ENCODE peak calls at places on chromosomes 13 and 19, in six cellular contexts. M is hepatocyte, D is prostate gland, F is kidney, P is heart right ventricle, Y is adrenal gland. E is an unnamed sample.
A peak's percentile ranks its signal among the peaks of the same experiment; 100 is the strongest.

GRCh38 chr13:78658630-78659449 is at the start of gene OBI1:
- DNase-seq in D (peak; percentile 92), M (peak; percentile 93), F (peak; percentile 96), P (peak; percentile 93), Y (peak; percentile 95), E (peak; percentile 83)

GRCh38 chr19:32322541-32322940 is 22.9 kb upstream of the ZNF507 start:
- DNase-seq in F (no peak), D (no peak), Y (no peak), M (no peak), P (no peak), E (no peak)

GRCh38 chr19:21463449-21464105 is 41.8 kb upstream of the ZNF429 start:
- DNase-seq in M (peak; percentile 89), D (peak; percentile 63), P (peak; percentile 38), Y (peak; percentile 78), F (no peak), E (no peak)

GRCh38 chr13:52070929-52071523 is 46.5 kb downstream of the UTP14C start:
- DNase-seq in M (no peak), Y (no peak), P (no peak), F (no peak), D (no peak), E (no peak)

GRCh38 chr19:15475169-15475568 is 4.1 kb downstream of the PGLYRP2 start:
- DNase-seq in Y (no peak), M (no peak), D (no peak), P (no peak), F (no peak), E (no peak)

GRCh38 chr13:31069808-31070544 is 91.7 kb downstream of the HSPH1 start:
- DNase-seq in P (no peak), M (no peak), F (no peak), Y (no peak), D (no peak), E (no peak)

GRCh38 chr13:108155185-108156106 is 59.9 kb downstream of the LIG4 start:
- DNase-seq in M (peak; percentile 75), Y (peak; percentile 81), P (peak; percentile 39), F (no peak), D (no peak), E (peak; percentile 48)

GRCh38 chr13:40609972-40610726 is 56.3 kb downstream of the FOXO1 start:
- DNase-seq in M (no peak), D (no peak), Y (no peak), P (no peak), F (no peak), E (no peak)

GRCh38 chr19:39372047-39372802 is 18.7 kb downstream of the PAF1 start:
- DNase-seq in M (peak; percentile 39), F (peak; percentile 91), D (peak; percentile 70), Y (peak; percentile 95), P (peak; percentile 70), E (peak; percentile 18)

GRCh38 chr19:55393362-55393761 is 7.6 kb downstream of the RPL28 start:
- DNase-seq in P (no peak), F (no peak), M (no peak), D (no peak), Y (no peak), E (no peak)

GRCh38 chr19:51644636-51645271 is 1.9 kb downstream of the SIGLEC14 start:
- DNase-seq in P (no peak), Y (no peak), F (no peak), M (no peak), D (no peak), E (no peak)

GRCh38 chr19:2053601-2054389 is 2.8 kb upstream of the MKNK2 start:
- DNase-seq in Y (peak; percentile 89), P (peak; percentile 84), M (peak; percentile 7), F (peak; percentile 96), D (peak; percentile 53), E (no peak)

GRCh38 chr13:113455384-113455783 is 2.1 kb upstream of the ADPRHL1 start:
- DNase-seq in D (no peak), Y (peak; percentile 46), M (no peak), F (no peak), P (no peak), E (no peak)

GRCh38 chr19:38557205-38557799 is 60.5 kb downstream of the MAP4K1 start:
- DNase-seq in Y (no peak), M (no peak), D (no peak), P (no peak), F (no peak), E (no peak)

GRCh38 chr13:100273576-100273975 is 184.7 kb downstream of the PCCA start:
- DNase-seq in M (no peak), P (no peak), D (no peak), Y (no peak), F (no peak), E (no peak)

GRCh38 chr19:51691122-51692064 is 1.7 kb upstream of the SPACA6 start:
- DNase-seq in P (no peak), D (no peak), M (peak; percentile 35), F (peak; percentile 64), Y (no peak), E (no peak)

GRCh38 chr13:87671824-87672603 is 843 bp downstream of the SLITRK5 start:
- DNase-seq in F (peak; percentile 72), M (peak; percentile 11), D (no peak), Y (peak; percentile 42), P (no peak), E (no peak)

GRCh38 chr13:83221256-83221655 is 661.0 kb downstream of the SLITRK1 start:
- DNase-seq in D (no peak), P (no peak), M (peak; percentile 8), F (no peak), Y (no peak), E (no peak)

GRCh38 chr19:33143897-33144405 is 12.0 kb downstream of the WDR88 start:
- DNase-seq in F (peak; percentile 77), P (peak; percentile 53), D (peak; percentile 43), Y (peak; percentile 77), M (peak; percentile 77), E (peak; percentile 7)

GRCh38 chr13:48068952-48069351 is 26.0 kb downstream of the MED4 start:
- DNase-seq in P (no peak), M (no peak), D (no peak), Y (no peak), F (no peak), E (no peak)

GRCh38 chr19:2888739-2889224 is 11.9 kb upstream of the ZNF57 start:
- DNase-seq in Y (no peak), M (no peak), D (no peak), P (peak; percentile 33), F (peak; percentile 79), E (no peak)

GRCh38 chr19:15840833-15841232 is 25.4 kb upstream of the OR10H1 start:
- DNase-seq in F (no peak), D (no peak), P (no peak), M (no peak), Y (no peak), E (no peak)

GRCh38 chr19:30694156-30694555 is 322.0 kb downstream of the ZNF536 start:
- DNase-seq in P (no peak), M (no peak), F (no peak), D (no peak), Y (peak; percentile 20), E (no peak)

GRCh38 chr19:3073159-3073563 is 10.9 kb upstream of the TLE5 start:
- DNase-seq in Y (no peak), F (no peak), D (no peak), P (no peak), M (no peak), E (no peak)

DNA sequence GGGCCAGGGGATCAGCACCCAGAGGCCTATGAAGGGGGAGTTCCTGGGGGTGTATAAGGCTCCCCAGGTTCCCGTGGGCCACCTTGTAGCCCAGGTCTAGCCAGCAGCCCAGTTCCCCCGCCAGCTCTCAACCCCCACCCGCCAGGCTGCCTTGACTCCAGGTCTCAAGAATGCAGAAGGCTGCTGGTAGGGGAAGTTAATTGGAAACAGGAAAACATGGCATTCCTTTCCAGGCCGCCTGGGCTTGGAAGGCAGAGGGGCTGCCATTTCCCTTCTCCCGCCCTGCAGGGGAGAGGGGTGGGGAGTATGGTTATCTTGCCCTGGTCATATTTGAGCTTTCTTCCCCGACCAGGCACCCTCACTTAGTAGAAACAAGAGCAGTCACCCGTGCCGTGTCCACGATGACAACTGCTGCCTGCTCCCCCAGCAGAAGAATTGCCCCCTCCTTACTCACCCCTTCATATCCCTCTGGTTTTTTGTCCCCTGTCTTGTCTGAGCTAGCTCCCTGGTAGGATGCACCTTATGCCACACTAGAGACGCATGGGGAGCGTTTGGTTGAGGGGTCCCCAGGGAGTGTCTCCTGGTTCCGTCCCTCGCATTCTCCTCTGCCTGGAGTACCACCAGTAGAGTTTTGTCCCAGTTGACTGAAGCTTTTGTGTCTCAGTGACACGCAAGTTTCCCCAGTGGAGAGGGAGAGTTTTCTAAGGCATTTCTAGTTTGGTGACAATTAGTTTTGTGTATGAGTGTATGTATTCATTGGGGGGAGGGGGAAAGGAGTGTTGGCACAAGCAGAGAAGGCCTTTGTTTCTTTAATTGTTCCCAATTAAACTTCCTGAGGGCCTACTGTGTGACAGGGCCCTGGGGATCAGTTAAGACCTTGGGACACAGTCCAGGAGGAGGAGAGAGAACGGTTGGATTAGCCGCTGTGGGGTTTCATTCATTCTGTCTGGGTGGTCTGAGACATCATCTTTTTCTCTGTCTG is 4.5 kb downstream of the BICRA start:
- DNase-seq in Y (no peak), D (no peak), M (peak; percentile 61), P (no peak), F (no peak), E (no peak)
- H3K27ac ChIP-seq in Y (no peak overlapping the region), D (peak overlapping the region; percentile 3), M (peak overlapping the region; percentile 91), P (no peak overlapping the region), F (peak overlapping the region; percentile 32), E (peak overlapping the region; percentile 94)

GRCh38 chr19:4724252-4724514 is 541 bp upstream of the DPP9 start:
- DNase-seq in P (no peak), D (no peak), Y (no peak), M (no peak), F (no peak), E (no peak)
- H3K27ac ChIP-seq in P (peak overlapping the region; percentile 97), D (peak overlapping the region; percentile 86), Y (no peak overlapping the region), M (peak overlapping the region; percentile 69), F (peak overlapping the region; percentile 64), E (peak overlapping the region; percentile 77)

DNA sequence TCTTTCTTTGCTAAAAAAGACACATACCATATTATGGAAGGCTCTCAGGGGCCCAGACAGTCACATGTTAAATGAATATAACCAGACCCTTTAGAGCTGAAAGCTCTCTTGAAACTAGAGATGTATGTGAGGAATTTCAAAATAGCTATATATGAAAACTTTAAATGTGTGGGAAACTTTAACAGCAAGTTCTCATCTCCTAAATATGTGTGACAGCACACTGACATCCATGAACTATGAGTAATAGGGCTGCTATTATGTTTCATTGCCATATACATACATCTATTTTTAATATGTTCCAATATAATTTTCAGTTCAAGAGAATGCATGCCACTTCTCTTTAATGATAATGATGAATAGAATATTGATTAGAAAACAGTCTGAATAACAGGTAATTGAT is 509.5 kb downstream of the GPC6 start:
- DNase-seq in Y (no peak), P (no peak), M (no peak), F (no peak), D (no peak), E (no peak)
- H3K27ac ChIP-seq in Y (no peak overlapping the region), P (no peak overlapping the region), M (peak overlapping the region; percentile 28), F (no peak overlapping the region), D (no peak overlapping the region), E (no peak overlapping the region)

DNA sequence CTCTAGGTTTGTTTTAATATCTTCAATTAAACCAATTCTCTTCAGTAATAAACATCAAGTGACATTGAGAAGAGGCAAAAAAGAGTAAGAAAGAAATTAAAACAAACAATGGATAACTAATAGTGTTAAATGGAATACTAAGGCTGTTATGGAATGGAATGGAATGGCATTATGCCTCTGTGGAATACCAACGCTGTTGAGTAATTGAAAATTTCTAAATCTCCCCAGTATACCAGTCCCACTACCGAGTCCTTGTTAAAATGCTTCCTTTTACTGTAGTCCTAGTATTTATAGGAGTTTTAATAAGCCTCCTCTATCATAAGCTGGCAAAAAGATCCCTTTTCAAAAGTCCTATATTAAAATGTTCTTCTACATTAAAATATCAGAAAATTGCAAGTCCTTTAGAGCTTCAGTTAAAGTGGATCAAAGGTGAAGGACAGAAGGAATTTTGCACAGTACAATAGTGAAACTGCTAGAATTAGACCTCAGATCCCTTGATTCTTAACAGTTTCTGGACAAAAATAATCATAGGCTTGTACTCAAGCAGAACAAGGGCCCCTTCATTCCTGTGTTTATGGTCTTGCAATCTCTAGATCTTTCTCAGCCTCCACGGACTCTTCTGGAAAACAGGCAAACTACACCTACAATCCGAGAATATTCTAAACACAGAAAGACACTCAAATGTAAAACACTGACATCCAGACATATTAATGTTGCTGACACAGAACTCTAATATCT is 128.2 kb downstream of the PCDH9 start:
- DNase-seq in P (no peak), D (no peak), M (peak; percentile 8), Y (no peak), F (no peak), E (no peak)
- H3K27ac ChIP-seq in P (no peak overlapping the region), D (no peak overlapping the region), M (peak overlapping the region; percentile 2), Y (no peak overlapping the region), F (no peak overlapping the region), E (peak overlapping the region; percentile 93)

E was measured in substantia nigra.